ENCODE peak calls at places on chromosomes 12 and 14, in six cellular contexts. One of them, this sample, is unnamed.

GRCh38 chr12:59626382-59626781 is 30.6 kb downstream of the SLC16A7 start:
- DNase-seq in ovary: no peak
- DNase-seq in lower lobe of right lung: no peak
- DNase-seq in CD4-positive, alpha-beta T cell: no peak
- DNase-seq in GM10248: no peak
- DNase-seq in gastrocnemius medialis: no peak
- DNase-seq in this sample: no peak

GRCh38 chr12:57816855-57817151 is 1.7 kb downstream of the AVIL start:
- DNase-seq in ovary: no peak
- DNase-seq in lower lobe of right lung: peak
- DNase-seq in CD4-positive, alpha-beta T cell: no peak
- DNase-seq in GM10248: no peak
- DNase-seq in gastrocnemius medialis: peak
- DNase-seq in this sample: no peak

GRCh38 chr12:23066095-23066494 is 441.1 kb downstream of the ETNK1 start:
- DNase-seq in ovary: no peak
- DNase-seq in lower lobe of right lung: no peak
- DNase-seq in CD4-positive, alpha-beta T cell: no peak
- DNase-seq in GM10248: no peak
- DNase-seq in gastrocnemius medialis: no peak
- DNase-seq in this sample: no peak

GRCh38 chr12:52356762-52357580 is 10.3 kb downstream of the KRT85 start:
- DNase-seq in ovary: no peak
- DNase-seq in lower lobe of right lung: no peak
- DNase-seq in CD4-positive, alpha-beta T cell: peak
- DNase-seq in GM10248: no peak
- DNase-seq in gastrocnemius medialis: peak
- DNase-seq in this sample: no peak

GRCh38 chr12:16076553-16076952 is 165.4 kb downstream of the DERA start:
- DNase-seq in ovary: no peak
- DNase-seq in lower lobe of right lung: no peak
- DNase-seq in CD4-positive, alpha-beta T cell: no peak
- DNase-seq in GM10248: peak
- DNase-seq in gastrocnemius medialis: no peak
- DNase-seq in this sample: no peak

GRCh38 chr12:44000309-44000952 is 164.6 kb downstream of the TMEM117 start:
- DNase-seq in ovary: no peak
- DNase-seq in lower lobe of right lung: no peak
- DNase-seq in CD4-positive, alpha-beta T cell: no peak
- DNase-seq in GM10248: peak
- DNase-seq in gastrocnemius medialis: no peak
- DNase-seq in this sample: no peak

GRCh38 chr12:54378791-54379400 is 5.6 kb downstream of the ZNF385A start:
- DNase-seq in ovary: peak
- DNase-seq in lower lobe of right lung: peak
- DNase-seq in CD4-positive, alpha-beta T cell: no peak
- DNase-seq in GM10248: no peak
- DNase-seq in gastrocnemius medialis: peak
- DNase-seq in this sample: no peak

GRCh38 chr12:6947615-6948014 is 3.5 kb upstream of the PTPN6 start:
- DNase-seq in ovary: no peak
- DNase-seq in lower lobe of right lung: peak
- DNase-seq in CD4-positive, alpha-beta T cell: no peak
- DNase-seq in GM10248: no peak
- DNase-seq in gastrocnemius medialis: no peak
- DNase-seq in this sample: no peak

GRCh38 chr12:129868566-129868965 is 35.3 kb downstream of the TMEM132D start:
- DNase-seq in ovary: no peak
- DNase-seq in lower lobe of right lung: no peak
- DNase-seq in CD4-positive, alpha-beta T cell: no peak
- DNase-seq in GM10248: peak
- DNase-seq in gastrocnemius medialis: no peak
- DNase-seq in this sample: no peak

GRCh38 chr14:95518045-95518751 is 1.7 kb upstream of the SYNE3 start:
- DNase-seq in ovary: peak
- DNase-seq in lower lobe of right lung: no peak
- DNase-seq in CD4-positive, alpha-beta T cell: no peak
- DNase-seq in GM10248: no peak
- DNase-seq in gastrocnemius medialis: no peak
- DNase-seq in this sample: no peak

GRCh38 chr12:47986832-47987231 is 17.4 kb downstream of the COL2A1 start:
- DNase-seq in ovary: no peak
- DNase-seq in lower lobe of right lung: no peak
- DNase-seq in CD4-positive, alpha-beta T cell: no peak
- DNase-seq in GM10248: no peak
- DNase-seq in gastrocnemius medialis: no peak
- DNase-seq in this sample: no peak

GRCh38 chr12:115470526-115470925 is 786.6 kb upstream of the TBX3 start:
- DNase-seq in ovary: no peak
- DNase-seq in lower lobe of right lung: no peak
- DNase-seq in CD4-positive, alpha-beta T cell: no peak
- DNase-seq in GM10248: no peak
- DNase-seq in gastrocnemius medialis: no peak
- DNase-seq in this sample: no peak

GRCh38 chr14:49971156-49972141 is 78.6 kb downstream of the ARF6 start:
- DNase-seq in ovary: no peak
- DNase-seq in lower lobe of right lung: no peak
- DNase-seq in CD4-positive, alpha-beta T cell: peak
- DNase-seq in GM10248: peak
- DNase-seq in gastrocnemius medialis: no peak
- DNase-seq in this sample: no peak

GRCh38 chr12:110846615-110847566 is at the start of gene CCDC63:
- DNase-seq in ovary: peak
- DNase-seq in lower lobe of right lung: peak
- DNase-seq in CD4-positive, alpha-beta T cell: peak
- DNase-seq in GM10248: peak
- DNase-seq in gastrocnemius medialis: peak
- DNase-seq in this sample: peak

GRCh38 chr14:59046746-59047145 is 141.7 kb upstream of the DAAM1 start:
- DNase-seq in ovary: no peak
- DNase-seq in lower lobe of right lung: no peak
- DNase-seq in CD4-positive, alpha-beta T cell: no peak
- DNase-seq in GM10248: no peak
- DNase-seq in gastrocnemius medialis: no peak
- DNase-seq in this sample: no peak

GRCh38 chr12:42666671-42667243 is 77.2 kb upstream of the PRICKLE1 start:
- DNase-seq in ovary: no peak
- DNase-seq in lower lobe of right lung: no peak
- DNase-seq in CD4-positive, alpha-beta T cell: no peak
- DNase-seq in GM10248: no peak
- DNase-seq in gastrocnemius medialis: no peak
- DNase-seq in this sample: no peak

GRCh38 chr12:42987216-42987631 is 397.7 kb upstream of the PRICKLE1 start:
- DNase-seq in ovary: no peak
- DNase-seq in lower lobe of right lung: no peak
- DNase-seq in CD4-positive, alpha-beta T cell: no peak
- DNase-seq in GM10248: no peak
- DNase-seq in gastrocnemius medialis: no peak
- DNase-seq in this sample: no peak

GRCh38 chr14:75866981-75867380 is 114.8 kb downstream of the TGFB3 start:
- DNase-seq in ovary: no peak
- DNase-seq in lower lobe of right lung: no peak
- DNase-seq in CD4-positive, alpha-beta T cell: no peak
- DNase-seq in GM10248: no peak
- DNase-seq in gastrocnemius medialis: no peak
- DNase-seq in this sample: no peak

GRCh38 chr12:65830305-65830704 is 6.0 kb downstream of the HMGA2 start:
- DNase-seq in ovary: no peak
- DNase-seq in lower lobe of right lung: no peak
- DNase-seq in CD4-positive, alpha-beta T cell: no peak
- DNase-seq in GM10248: no peak
- DNase-seq in gastrocnemius medialis: no peak
- DNase-seq in this sample: no peak

GRCh38 chr12:113524495-113524894 is 52.8 kb upstream of the LHX5 start:
- DNase-seq in ovary: no peak
- DNase-seq in lower lobe of right lung: no peak
- DNase-seq in CD4-positive, alpha-beta T cell: no peak
- DNase-seq in GM10248: no peak
- DNase-seq in gastrocnemius medialis: no peak
- DNase-seq in this sample: no peak

GRCh38 chr12:97960741-97961608 is 498.4 kb downstream of the RMST start:
- DNase-seq in ovary: no peak
- DNase-seq in lower lobe of right lung: no peak
- DNase-seq in CD4-positive, alpha-beta T cell: no peak
- DNase-seq in GM10248: peak
- DNase-seq in gastrocnemius medialis: no peak
- DNase-seq in this sample: peak

GRCh38 chr12:97456792-97457191 is 5.8 kb upstream of the RMST start:
- DNase-seq in ovary: no peak
- DNase-seq in lower lobe of right lung: no peak
- DNase-seq in CD4-positive, alpha-beta T cell: no peak
- DNase-seq in GM10248: no peak
- DNase-seq in gastrocnemius medialis: no peak
- DNase-seq in this sample: no peak

GRCh38 chr12:72792889-72793288 is 520.7 kb downstream of the TRHDE start:
- DNase-seq in ovary: no peak
- DNase-seq in lower lobe of right lung: no peak
- DNase-seq in CD4-positive, alpha-beta T cell: no peak
- DNase-seq in GM10248: no peak
- DNase-seq in gastrocnemius medialis: no peak
- DNase-seq in this sample: no peak

GRCh38 chr14:55707365-55707804 is 127.4 kb downstream of the KTN1 start:
- DNase-seq in ovary: no peak
- DNase-seq in lower lobe of right lung: no peak
- DNase-seq in CD4-positive, alpha-beta T cell: no peak
- DNase-seq in GM10248: no peak
- DNase-seq in gastrocnemius medialis: no peak
- DNase-seq in this sample: no peak

GRCh38 chr14:54058501-54058900 is 101.9 kb upstream of the BMP4 start:
- DNase-seq in ovary: no peak
- DNase-seq in lower lobe of right lung: no peak
- DNase-seq in CD4-positive, alpha-beta T cell: no peak
- DNase-seq in GM10248: no peak
- DNase-seq in gastrocnemius medialis: no peak
- DNase-seq in this sample: no peak

GRCh38 chr12:46133751-46134150 is 135.1 kb downstream of the SLC38A1 start:
- DNase-seq in ovary: no peak
- DNase-seq in lower lobe of right lung: no peak
- DNase-seq in CD4-positive, alpha-beta T cell: no peak
- DNase-seq in GM10248: no peak
- DNase-seq in gastrocnemius medialis: no peak
- DNase-seq in this sample: no peak

GRCh38 chr12:108804361-108804949 is 52.9 kb downstream of the SSH1 start:
- DNase-seq in ovary: peak
- DNase-seq in lower lobe of right lung: no peak
- DNase-seq in CD4-positive, alpha-beta T cell: no peak
- DNase-seq in GM10248: no peak
- DNase-seq in gastrocnemius medialis: no peak
- DNase-seq in this sample: no peak

GRCh38 chr12:28787151-28787550 is 361.9 kb upstream of the FAR2 start:
- DNase-seq in ovary: no peak
- DNase-seq in lower lobe of right lung: no peak
- DNase-seq in CD4-positive, alpha-beta T cell: no peak
- DNase-seq in GM10248: no peak
- DNase-seq in gastrocnemius medialis: no peak
- DNase-seq in this sample: no peak

GRCh38 chr14:95464524-95464923 is 51.9 kb downstream of the SYNE3 start:
- DNase-seq in ovary: no peak
- DNase-seq in lower lobe of right lung: no peak
- DNase-seq in CD4-positive, alpha-beta T cell: no peak
- DNase-seq in GM10248: no peak
- DNase-seq in gastrocnemius medialis: no peak
- DNase-seq in this sample: no peak

GRCh38 chr12:78571953-78572352 is 292.6 kb upstream of the SYT1 start:
- DNase-seq in ovary: peak
- DNase-seq in lower lobe of right lung: no peak
- DNase-seq in CD4-positive, alpha-beta T cell: no peak
- DNase-seq in GM10248: no peak
- DNase-seq in gastrocnemius medialis: no peak
- DNase-seq in this sample: no peak
- TF ChIP-seq CTCF in ovary: no peak
- TF ChIP-seq CTCF in lower lobe of right lung: no peak
- TF ChIP-seq CTCF in CD4-positive, alpha-beta T cell: no peak
- TF ChIP-seq CTCF in GM10248: no peak
- TF ChIP-seq CTCF in gastrocnemius medialis: no peak
- TF ChIP-seq CTCF in this sample: no peak

DNA sequence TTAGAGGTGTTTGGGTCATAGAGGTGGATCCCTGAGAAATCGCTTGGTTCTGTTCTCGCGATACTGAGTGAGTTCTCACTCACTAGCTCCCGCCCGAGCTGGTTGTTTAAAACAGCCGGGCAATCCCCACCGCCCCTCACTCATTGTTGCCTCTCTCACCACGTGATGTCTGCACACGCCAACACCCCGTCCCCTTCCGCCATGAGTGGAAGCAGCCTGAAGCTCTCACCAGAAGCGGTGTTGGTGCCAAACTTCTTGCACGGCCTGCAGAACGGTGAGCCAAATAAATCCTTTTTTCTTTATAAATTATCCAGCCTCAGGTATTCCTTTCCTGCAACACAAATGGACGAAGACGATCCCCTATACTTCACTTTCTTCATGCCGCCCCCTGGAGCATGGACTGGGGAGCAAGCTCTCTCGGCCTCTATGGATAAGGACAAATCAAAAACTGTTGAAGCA is 45.4 kb upstream of the CCND2 start:
- DNase-seq in ovary: no peak
- DNase-seq in lower lobe of right lung: no peak
- DNase-seq in CD4-positive, alpha-beta T cell: no peak
- DNase-seq in GM10248: no peak
- DNase-seq in gastrocnemius medialis: no peak
- DNase-seq in this sample: no peak
- TF ChIP-seq CTCF in ovary: no peak
- TF ChIP-seq CTCF in lower lobe of right lung: no peak
- TF ChIP-seq CTCF in CD4-positive, alpha-beta T cell: no peak
- TF ChIP-seq CTCF in GM10248: no peak
- TF ChIP-seq CTCF in gastrocnemius medialis: no peak
- TF ChIP-seq CTCF in this sample: no peak

DNA sequence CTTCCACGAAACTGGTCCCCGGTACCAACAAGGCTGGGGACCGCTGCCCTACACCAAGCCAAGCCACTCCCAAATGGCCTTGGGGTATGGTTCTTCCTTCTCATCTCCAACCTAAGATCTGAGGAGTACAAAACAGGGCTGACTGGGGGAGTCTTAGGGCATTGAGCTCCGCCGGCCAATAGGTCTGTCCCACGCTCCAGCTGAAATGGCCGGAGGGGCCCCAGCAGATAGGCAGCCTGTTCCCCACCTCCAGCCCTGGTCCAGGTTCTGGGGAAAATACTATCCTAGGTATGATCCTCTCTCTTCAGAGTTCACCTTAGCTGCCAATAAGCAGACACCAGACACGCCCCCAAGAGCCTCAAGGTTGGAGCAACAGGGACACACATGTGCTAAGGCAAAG is 90.2 kb downstream of the ACTN1 start:
- DNase-seq in ovary: no peak
- DNase-seq in lower lobe of right lung: no peak
- DNase-seq in CD4-positive, alpha-beta T cell: no peak
- DNase-seq in GM10248: no peak
- DNase-seq in gastrocnemius medialis: no peak
- DNase-seq in this sample: no peak
- TF ChIP-seq CTCF in ovary: no peak
- TF ChIP-seq CTCF in lower lobe of right lung: no peak
- TF ChIP-seq CTCF in CD4-positive, alpha-beta T cell: no peak
- TF ChIP-seq CTCF in GM10248: no peak
- TF ChIP-seq CTCF in gastrocnemius medialis: no peak
- TF ChIP-seq CTCF in this sample: no peak

DNA sequence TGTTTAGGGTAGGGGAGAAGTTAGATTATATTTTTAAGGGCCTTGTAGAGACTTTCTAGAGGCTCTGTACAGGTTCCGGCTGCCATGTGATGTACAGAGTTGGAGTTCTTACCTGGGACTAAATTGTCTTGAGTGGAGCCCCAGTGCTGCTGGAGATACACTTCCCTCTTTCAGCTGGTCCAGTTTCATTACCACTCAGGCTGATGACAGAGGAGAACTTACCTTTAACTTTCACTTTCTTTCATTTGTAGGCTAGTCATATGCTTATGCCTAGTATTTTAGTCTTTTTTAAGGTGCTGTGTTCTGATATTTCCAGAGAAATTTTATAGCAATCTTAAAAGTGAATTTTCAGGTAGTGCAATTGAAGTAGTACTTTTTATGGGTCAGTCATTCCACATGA is 117.3 kb downstream of the ERC1 start:
- DNase-seq in ovary: no peak
- DNase-seq in lower lobe of right lung: no peak
- DNase-seq in CD4-positive, alpha-beta T cell: no peak
- DNase-seq in GM10248: peak
- DNase-seq in gastrocnemius medialis: no peak
- DNase-seq in this sample: no peak
- TF ChIP-seq CTCF in ovary: no peak
- TF ChIP-seq CTCF in lower lobe of right lung: no peak
- TF ChIP-seq CTCF in CD4-positive, alpha-beta T cell: no peak
- TF ChIP-seq CTCF in GM10248: no peak
- TF ChIP-seq CTCF in gastrocnemius medialis: no peak
- TF ChIP-seq CTCF in this sample: no peak